ENCODE peak calls at places on chromosomes 12 and 14, in six cellular contexts. S, I, D, A, O and H are unnamed samples.

GRCh38 chr12:49413796-49414195 is 46.5 kb downstream of the SPATS2 start:
- DNase-seq in S (no peak), D (no peak), O (no peak), I (no peak), A (no peak), H (no peak)

GRCh38 chr12:54417712-54418440 is 1.2 kb downstream of the ITGA5 start:
- DNase-seq in I (no peak), O (no peak), S (no peak), D (no peak), A (peak; percentile 78), H (no peak)

GRCh38 chr12:68106160-68106559 is 53.4 kb downstream of the IFNG start:
- DNase-seq in A (no peak), S (no peak), I (no peak), D (no peak), O (no peak), H (no peak)

GRCh38 chr12:119594399-119594730 is 791 bp downstream of the TMEM233 start:
- DNase-seq in S (peak; percentile 3), D (no peak), A (no peak), O (no peak), I (no peak), H (no peak)

GRCh38 chr14:101253948-101254347 is 307.3 kb upstream of the DIO3 start:
- DNase-seq in O (no peak), S (no peak), D (no peak), I (peak; percentile 61), A (no peak), H (no peak)

GRCh38 chr14:64758711-64759554 is 54.7 kb downstream of the PLEKHG3 start:
- DNase-seq in S (no peak), I (peak; percentile 68), O (peak; percentile 63), D (no peak), A (peak; percentile 72), H (no peak)

GRCh38 chr12:105946541-105946940 is 192.2 kb downstream of the NUAK1 start:
- DNase-seq in I (no peak), S (peak; percentile 12), O (no peak), D (no peak), A (peak; percentile 83), H (no peak)

GRCh38 chr12:57477710-57478681 is 1.7 kb downstream of the ARHGAP9 start:
- DNase-seq in O (no peak), I (peak; percentile 84), D (peak; percentile 57), A (no peak), S (no peak), H (no peak)

GRCh38 chr14:106209745-106210144 is 683.4 kb downstream of the TMEM121 start:
- DNase-seq in D (no peak), I (no peak), A (no peak), S (no peak), O (no peak), H (no peak)

GRCh38 chr12:27549231-27549800 is 25.3 kb downstream of the PPFIBP1 start:
- DNase-seq in A (no peak), I (no peak), S (no peak), O (no peak), D (no peak), H (no peak)

GRCh38 chr14:45649051-45649450 is 396.0 kb upstream of the MIS18BP1 start:
- DNase-seq in O (no peak), A (no peak), D (no peak), I (no peak), S (no peak), H (no peak)

GRCh38 chr12:8742501-8742900 is 44.7 kb downstream of the RIMKLB start:
- DNase-seq in O (no peak), S (no peak), D (no peak), I (no peak), A (no peak), H (no peak)

GRCh38 chr14:101178184-101179072 is 274.9 kb upstream of the RTL1 start:
- DNase-seq in I (peak; percentile 41), O (no peak), A (peak; percentile 55), S (no peak), D (no peak), H (no peak)

GRCh38 chr12:80044694-80045046 is 54.7 kb upstream of the OTOGL start:
- DNase-seq in I (no peak), O (no peak), S (no peak), D (no peak), A (no peak), H (no peak)

GRCh38 chr12:43338848-43339526 is 213.0 kb downstream of the ADAMTS20 start:
- DNase-seq in O (peak; percentile 14), A (no peak), D (no peak), I (no peak), S (peak; percentile 90), H (peak; percentile 9)

GRCh38 chr12:5220835-5221234 is 177.2 kb downstream of the KCNA5 start:
- DNase-seq in I (no peak), D (no peak), S (no peak), A (no peak), O (no peak), H (no peak)

GRCh38 chr14:91327201-91327600 is 82.7 kb upstream of the GPR68 start:
- DNase-seq in D (no peak), A (no peak), I (peak; percentile 73), S (no peak), O (no peak), H (no peak)

GRCh38 chr14:100837812-100838170 is 11.9 kb downstream of the MEG3 start:
- DNase-seq in I (peak; percentile 42), O (no peak), D (no peak), S (no peak), A (peak; percentile 32), H (no peak)

GRCh38 chr12:3371018-3371417 is 120.0 kb upstream of the PRMT8 start:
- DNase-seq in S (no peak), I (no peak), A (no peak), D (no peak), O (no peak), H (no peak)

GRCh38 chr12:20695232-20695631 is at the start of gene SLCO1C1:
- DNase-seq in I (no peak), A (no peak), D (no peak), S (no peak), O (no peak), H (no peak)

GRCh38 chr12:66065623-66066022 is 64.9 kb downstream of the LLPH start:
- DNase-seq in A (no peak), O (no peak), S (no peak), D (no peak), I (no peak), H (no peak)

GRCh38 chr12:100951756-100952155 is 157.2 kb downstream of the ANO4 start:
- DNase-seq in O (no peak), A (no peak), D (no peak), S (no peak), I (no peak), H (no peak)

GRCh38 chr12:115998789-115999478 is 278.6 kb downstream of the MED13L start:
- DNase-seq in S (no peak), A (no peak), O (no peak), I (no peak), D (no peak), H (no peak)

GRCh38 chr12:6052940-6053329 is 71.5 kb downstream of the VWF start:
- DNase-seq in O (no peak), D (no peak), A (no peak), S (no peak), I (no peak), H (no peak)

GRCh38 chr12:52952082-52952801 is 3.3 kb downstream of the KRT18 start:
- DNase-seq in S (no peak), D (no peak), A (no peak), O (no peak), I (no peak), H (no peak)

GRCh38 chr12:49055978-49056754 is 4.4 kb downstream of the KMT2D start:
- DNase-seq in O (peak; percentile 62), A (peak; percentile 52), S (peak; percentile 56), I (no peak), D (peak; percentile 42), H (peak; percentile 65)

DNA sequence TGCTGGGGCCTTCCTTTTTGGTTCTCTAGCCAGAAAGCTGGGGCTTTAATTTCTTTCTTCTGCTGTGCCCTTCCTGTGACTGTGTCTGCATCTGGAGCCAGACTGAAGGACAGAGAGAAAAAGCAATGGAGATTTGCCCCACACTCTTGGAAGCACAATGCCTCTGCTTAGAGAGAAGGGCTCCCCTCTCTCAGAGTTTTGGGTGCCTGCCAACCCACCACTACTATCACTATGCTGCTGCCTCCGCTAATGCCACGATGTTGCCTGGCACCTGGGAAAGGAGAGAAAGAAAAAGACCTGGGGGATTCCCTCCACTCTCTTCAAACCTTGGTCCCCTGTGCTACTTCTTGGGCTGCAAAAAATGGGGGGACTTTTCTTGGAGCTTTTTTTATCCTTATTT is 52.6 kb downstream of the TMEM260 start:
- DNase-seq in D (no peak), O (no peak), S (no peak), A (no peak), I (no peak), H (no peak)
- H3K36me3 ChIP-seq in D (peaks cover 76% of the 10 kb centered on the region), O (no peaks in the 10 kb centered on the region), S (peaks cover 32% of the 10 kb centered on the region), A (peaks cover 23% of the 10 kb centered on the region), I (peaks cover 100% of the 10 kb centered on the region), H (peaks cover 6% of the 10 kb centered on the region)

GRCh38 chr12:11666131-11666530 is 16.7 kb downstream of the ETV6 start:
- DNase-seq in S (no peak), A (no peak), D (no peak), I (no peak), O (no peak), H (no peak)
- H3K4me1 ChIP-seq in S (peaks cover 37% of the 10 kb centered on the region), A (peaks cover 11% of the 10 kb centered on the region), D (peaks cover 4% of the 10 kb centered on the region), I (peaks cover 70% of the 10 kb centered on the region), O (no peaks in the 10 kb centered on the region), H (no peaks in the 10 kb centered on the region)

GRCh38 chr14:85714046-85714445 is 184.1 kb downstream of the FLRT2 start:
- DNase-seq in O (no peak), I (no peak), D (no peak), A (no peak), S (no peak), H (no peak)

GRCh38 chr14:85711620-85712019 is 181.7 kb downstream of the FLRT2 start:
- DNase-seq in S (no peak), D (no peak), I (no peak), A (no peak), O (no peak), H (no peak)
- H3K9me3 ChIP-seq in S (no peaks in the 10 kb centered on the region), D (no peaks in the 10 kb centered on the region), I (no peaks in the 10 kb centered on the region), A (no peaks in the 10 kb centered on the region), O (no peaks in the 10 kb centered on the region), H (no peaks in the 10 kb centered on the region)

GRCh38 chr14:104715871-104716270 is 8.2 kb upstream of the ADSS1 start:
- DNase-seq in A (no peak), S (no peak), O (no peak), D (no peak), I (no peak), H (no peak)

GRCh38 chr14:104717137-104717536 is 6.9 kb upstream of the ADSS1 start:
- DNase-seq in A (no peak), D (no peak), S (no peak), I (no peak), O (no peak), H (no peak)

GRCh38 chr14:104714066-104714465 is 10.0 kb upstream of the ADSS1 start:
- DNase-seq in S (no peak), A (no peak), O (no peak), D (no peak), I (no peak), H (no peak)

GRCh38 chr14:104714681-104715080 is 9.3 kb upstream of the ADSS1 start:
- DNase-seq in A (no peak), O (no peak), I (no peak), S (no peak), D (no peak), H (no peak)

DNA sequence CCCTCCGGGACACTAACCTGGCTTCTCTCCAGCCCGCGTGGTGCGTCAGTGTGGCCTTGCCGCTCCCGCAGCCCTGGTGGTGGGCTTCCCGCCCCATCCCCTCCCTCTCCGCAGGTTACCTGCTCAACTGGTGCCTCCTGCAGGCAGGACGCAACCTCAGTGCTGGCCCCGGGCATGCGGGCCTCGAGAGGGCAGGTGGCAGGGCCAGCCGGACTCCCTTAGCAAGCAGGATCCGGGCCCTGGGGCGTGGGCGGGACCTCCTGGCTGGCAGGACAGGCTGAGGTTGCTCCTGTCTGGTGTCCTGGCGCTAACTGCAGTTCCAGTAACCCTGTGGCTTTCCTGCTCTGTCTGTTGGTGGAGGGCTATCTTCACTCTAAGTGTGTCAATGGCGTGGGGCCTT is 8.6 kb upstream of the ADSS1 start:
- DNase-seq in I (no peak), S (no peak), O (peak; percentile 51), A (no peak), D (no peak), H (no peak)
- H3K36me3 ChIP-seq in I (peaks cover 100% of the 10 kb centered on the region), S (peaks cover 3% of the 10 kb centered on the region), O (peaks cover 36% of the 10 kb centered on the region), A (peaks cover 13% of the 10 kb centered on the region), D (peaks cover 24% of the 10 kb centered on the region), H (peaks cover 26% of the 10 kb centered on the region)